ENCODE peak calls at places on chromosomes 7 and 10, in six cellular contexts. R, A, J, B, L and S are unnamed samples.

GRCh38 chr10:97923057-97923456 is 73.4 kb downstream of the GOLGA7B start:
- DNase-seq in R (no peak), A (peak; percentile 58), J (no peak), B (no peak), L (no peak), S (no peak)

GRCh38 chr10:102642553-102643345 is 1.5 kb upstream of the TRIM8 start:
- DNase-seq in R (peak; percentile 76), A (peak; percentile 91), J (peak; percentile 63), B (peak; percentile 75), L (peak; percentile 56), S (peak; percentile 70)

GRCh38 chr10:125961743-125962142 is 65.4 kb downstream of the FANK1 start:
- DNase-seq in R (no peak), A (no peak), J (no peak), B (no peak), L (no peak), S (no peak)

GRCh38 chr10:119383174-119383856 is 159.2 kb downstream of the RGS10 start:
- DNase-seq in R (no peak), A (no peak), J (no peak), B (no peak), L (no peak), S (no peak)

GRCh38 chr7:79452032-79452494 is 1.4 kb downstream of the MAGI2 start:
- DNase-seq in R (no peak), A (peak; percentile 88), J (peak; percentile 86), B (peak; percentile 83), L (peak; percentile 82), S (peak; percentile 71)

GRCh38 chr10:129658673-129659072 is 191.6 kb downstream of the MGMT start:
- DNase-seq in R (no peak), A (no peak), J (no peak), B (no peak), L (no peak), S (no peak)

GRCh38 chr10:38163617-38164016 is 69.5 kb downstream of the ZNF37A start:
- DNase-seq in R (no peak), A (no peak), J (no peak), B (no peak), L (no peak), S (no peak)

GRCh38 chr7:156848979-156849378 is 44.0 kb downstream of the LMBR1 start:
- DNase-seq in R (no peak), A (no peak), J (no peak), B (no peak), L (no peak), S (no peak)

GRCh38 chr10:71812016-71812912 is 38.8 kb downstream of the PSAP start:
- DNase-seq in R (peak; percentile 80), A (peak; percentile 96), J (peak; percentile 54), B (peak; percentile 68), L (peak; percentile 34), S (peak; percentile 76)

GRCh38 chr7:91181949-91182348 is 82.3 kb upstream of the FZD1 start:
- DNase-seq in R (no peak), A (no peak), J (no peak), B (no peak), L (peak; percentile 32), S (no peak)

GRCh38 chr10:73586583-73586984 is 4.6 kb downstream of the USP54 start:
- DNase-seq in R (no peak), A (no peak), J (peak; percentile 45), B (no peak), L (peak; percentile 84), S (peak; percentile 68)

GRCh38 chr7:116578526-116578925 is 53.7 kb downstream of the CAV1 start:
- DNase-seq in R (no peak), A (no peak), J (no peak), B (no peak), L (no peak), S (no peak)
- H3K4me1 ChIP-seq in R (peaks cover 3% of the 10 kb centered on the region), A (peaks cover 37% of the 10 kb centered on the region), J (peaks cover 51% of the 10 kb centered on the region), B (peaks cover 61% of the 10 kb centered on the region), L (peaks cover 22% of the 10 kb centered on the region), S (no peaks in the 10 kb centered on the region)

GRCh38 chr10:133028158-133028557 is 59.6 kb upstream of the ADGRA1 start:
- DNase-seq in R (no peak), A (no peak), J (no peak), B (no peak), L (no peak), S (no peak)
- H3K27ac ChIP-seq in R (no peak overlapping the region), A (no peak overlapping the region), J (no peak overlapping the region), B (no peak overlapping the region), L (no peak overlapping the region), S (no peak overlapping the region)

DNA sequence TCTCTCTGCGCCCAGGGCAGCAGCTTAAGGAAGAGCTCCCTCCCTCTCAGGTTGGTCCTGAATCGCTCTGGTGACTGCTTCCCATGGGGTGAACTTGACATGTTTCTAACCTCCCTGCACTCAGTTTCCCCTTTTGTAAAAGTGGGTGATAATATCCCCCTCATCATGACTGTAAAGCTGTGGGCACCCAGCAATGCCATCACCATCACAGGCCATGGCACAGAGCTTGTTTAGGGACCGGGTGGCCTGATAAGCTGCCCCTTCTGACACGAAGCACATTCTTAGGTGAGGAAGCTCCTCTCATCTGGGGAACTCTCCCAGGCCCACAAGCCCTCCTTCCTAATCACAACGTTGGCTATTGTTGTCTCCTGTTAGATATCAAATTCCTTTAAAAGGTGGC is 972.8 kb upstream of the ZNF722 start:
- DNase-seq in R (no peak), A (no peak), J (no peak), B (no peak), L (no peak), S (no peak)
- H3K9me3 ChIP-seq in R (no peaks in the 10 kb centered on the region), A (peaks cover 87% of the 10 kb centered on the region), J (no peaks in the 10 kb centered on the region), B (peaks cover 40% of the 10 kb centered on the region), L (peaks cover 25% of the 10 kb centered on the region), S (no peaks in the 10 kb centered on the region)

DNA sequence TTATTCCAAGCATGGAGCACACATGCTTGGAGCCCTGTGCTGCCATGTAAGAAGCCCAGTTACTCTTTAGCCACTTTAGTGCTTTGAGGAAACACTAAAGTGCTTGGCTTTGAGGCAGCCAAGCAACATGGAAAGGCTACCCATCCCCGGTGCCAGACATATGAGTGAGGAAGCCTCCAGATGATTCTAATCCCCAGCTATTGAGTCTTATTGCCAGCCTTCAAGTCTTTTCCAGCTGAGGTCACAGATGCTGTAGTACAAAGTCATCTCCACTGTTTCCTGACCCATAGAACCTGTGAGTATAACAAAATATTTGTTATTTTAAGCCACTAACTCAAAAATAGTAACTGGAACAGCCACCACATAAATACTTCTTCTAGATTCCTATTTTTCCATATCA is 91.4 kb upstream of the CYP26C1 start:
- DNase-seq in R (no peak), A (no peak), J (no peak), B (no peak), L (peak; percentile 75), S (no peak)
- H3K4me1 ChIP-seq in R (no peaks in the 10 kb centered on the region), A (peaks cover 11% of the 10 kb centered on the region), J (no peaks in the 10 kb centered on the region), B (no peaks in the 10 kb centered on the region), L (peaks cover 18% of the 10 kb centered on the region), S (no peaks in the 10 kb centered on the region)

DNA sequence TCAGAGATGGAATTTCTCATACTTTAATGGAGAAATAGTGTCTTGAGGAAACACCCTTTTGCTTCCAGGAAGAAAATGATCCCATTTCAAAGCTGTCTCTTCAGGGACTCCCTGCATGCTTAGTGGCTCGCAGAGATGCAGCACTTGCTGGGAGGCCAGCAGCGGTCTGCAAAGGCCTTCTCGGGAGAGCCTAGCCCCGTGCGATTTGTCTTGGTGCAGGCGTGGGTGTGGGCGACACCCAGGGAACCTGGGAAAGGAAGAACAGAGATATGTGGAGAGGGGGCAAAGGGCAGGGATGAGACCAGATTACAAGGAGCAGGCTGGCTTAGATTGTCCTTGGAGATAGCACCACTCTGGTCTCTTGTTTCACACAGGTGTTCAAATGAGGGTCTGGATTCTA is 352.3 kb upstream of the PODXL start:
- DNase-seq in R (no peak), A (no peak), J (no peak), B (no peak), L (no peak), S (no peak)
- H3K27ac ChIP-seq in R (no peak overlapping the region), A (no peak overlapping the region), J (no peak overlapping the region), B (no peak overlapping the region), L (no peak overlapping the region), S (no peak overlapping the region)

DNA sequence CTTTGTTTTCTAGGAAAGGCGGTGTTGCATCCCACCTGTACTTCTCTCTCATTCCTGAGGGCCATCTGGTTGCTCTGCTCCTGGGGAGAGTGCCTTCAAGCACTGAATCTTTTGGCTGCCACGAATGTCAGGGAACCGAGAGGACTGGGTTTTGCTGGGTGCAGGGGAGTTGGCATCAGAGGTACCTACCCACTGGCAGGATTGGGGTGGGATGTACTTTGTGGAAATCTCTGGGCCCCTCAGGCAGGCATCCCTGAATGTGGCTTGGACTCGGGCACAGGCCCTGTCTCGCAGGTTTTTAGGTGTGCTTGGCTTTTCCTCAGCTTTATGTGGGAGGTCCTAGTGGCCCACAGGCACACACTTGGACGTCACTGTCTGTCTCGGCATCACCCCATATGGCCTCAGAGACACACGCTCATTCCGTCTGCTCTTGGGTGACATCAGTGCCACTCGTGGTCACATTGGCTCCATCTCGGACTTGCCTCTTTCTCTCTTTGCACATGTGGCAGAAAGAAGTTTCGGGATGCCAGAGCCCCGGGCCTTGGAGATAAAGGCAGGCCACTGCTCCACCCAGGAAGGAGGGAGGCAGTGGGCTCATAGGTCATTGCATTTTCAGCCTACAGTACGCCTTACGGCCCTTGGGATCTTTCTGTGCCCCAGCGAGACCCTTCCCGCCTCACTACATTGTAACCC is 325.6 kb downstream of the ZNF716 start:
- DNase-seq in R (no peak), A (no peak), J (no peak), B (no peak), L (no peak), S (no peak)
- H3K9me3 ChIP-seq in R (no peaks in the 10 kb centered on the region), A (peaks cover 92% of the 10 kb centered on the region), J (no peaks in the 10 kb centered on the region), B (no peaks in the 10 kb centered on the region), L (peaks cover 32% of the 10 kb centered on the region), S (no peaks in the 10 kb centered on the region)